ENCODE peak calls at places on chromosome 5, in eight cellular contexts. J, D, R, Q, V, F, C and N are unnamed samples.
A peak's percentile ranks its signal among the peaks of the same experiment; 100 is the strongest.

GRCh38 chr5:131679911-131680310 is 44.9 kb upstream of the RAPGEF6 start:
- DNase-seq in R (no peak), J (no peak), C (no peak), F (peak; percentile 77), D (no peak), V (no peak), Q (no peak), N (peak; percentile 48)

GRCh38 chr5:137888875-137889759 is at the start of gene PKD2L2:
- DNase-seq in F (peak; percentile 95), C (no peak), V (no peak), Q (peak; percentile 80), J (peak; percentile 26), R (peak; percentile 87), D (peak; percentile 69), N (no peak)

GRCh38 chr5:73299017-73299630 is 126.1 kb downstream of the TMEM174 start:
- DNase-seq in R (peak; percentile 30), D (no peak), F (no peak), V (no peak), J (no peak), C (peak; percentile 65), Q (no peak), N (no peak)

GRCh38 chr5:23740029-23740428 is 232.6 kb downstream of the PRDM9 start:
- DNase-seq in C (no peak), F (no peak), J (no peak), R (no peak), D (no peak), Q (no peak), V (no peak), N (peak; percentile 9)

GRCh38 chr5:124173386-124173785 is 573.1 kb downstream of the ZNF608 start:
- DNase-seq in Q (no peak), F (no peak), V (no peak), J (no peak), D (no peak), C (no peak), R (no peak), N (no peak)

GRCh38 chr5:111107371-111107770 is 15.2 kb downstream of the WDR36 start:
- DNase-seq in F (peak; percentile 63), R (no peak), J (no peak), Q (no peak), D (no peak), C (no peak), V (no peak), N (no peak)

GRCh38 chr5:150590979-150591411 is 49.5 kb upstream of the SYNPO start:
- DNase-seq in V (no peak), C (peak; percentile 35), R (no peak), D (peak; percentile 49), J (peak; percentile 9), F (no peak), Q (no peak), N (no peak)

GRCh38 chr5:82278711-82279370 is 687 bp upstream of the RPS23 start:
- DNase-seq in V (no peak), C (no peak), D (no peak), Q (no peak), F (no peak), J (no peak), R (no peak), N (no peak)

GRCh38 chr5:27015758-27016157 is 22.6 kb downstream of the CDH9 start:
- DNase-seq in F (no peak), C (no peak), D (no peak), J (no peak), R (no peak), V (no peak), Q (no peak), N (no peak)

GRCh38 chr5:113817683-113818082 is 304.2 kb downstream of the YTHDC2 start:
- DNase-seq in D (no peak), V (no peak), F (no peak), C (no peak), R (no peak), J (no peak), Q (no peak), N (no peak)

GRCh38 chr5:10460252-10460906 is 18.7 kb downstream of the ROPN1L start:
- DNase-seq in C (no peak), V (no peak), D (peak; percentile 41), Q (peak; percentile 70), R (no peak), J (no peak), F (no peak), N (peak; percentile 72)

GRCh38 chr5:10456583-10457562 is 15.2 kb downstream of the ROPN1L start:
- DNase-seq in J (no peak), R (no peak), V (no peak), Q (no peak), F (peak; percentile 34), D (no peak), C (no peak), N (peak; percentile 47)

GRCh38 chr5:10455273-10455670 is 13.6 kb downstream of the ROPN1L start:
- DNase-seq in C (peak; percentile 56), V (no peak), F (no peak), D (no peak), Q (no peak), J (no peak), R (no peak), N (no peak)

GRCh38 chr5:10459080-10460055 is 17.7 kb downstream of the ROPN1L start:
- DNase-seq in Q (no peak), V (no peak), C (no peak), J (no peak), R (no peak), F (no peak), D (no peak), N (no peak)

DNA sequence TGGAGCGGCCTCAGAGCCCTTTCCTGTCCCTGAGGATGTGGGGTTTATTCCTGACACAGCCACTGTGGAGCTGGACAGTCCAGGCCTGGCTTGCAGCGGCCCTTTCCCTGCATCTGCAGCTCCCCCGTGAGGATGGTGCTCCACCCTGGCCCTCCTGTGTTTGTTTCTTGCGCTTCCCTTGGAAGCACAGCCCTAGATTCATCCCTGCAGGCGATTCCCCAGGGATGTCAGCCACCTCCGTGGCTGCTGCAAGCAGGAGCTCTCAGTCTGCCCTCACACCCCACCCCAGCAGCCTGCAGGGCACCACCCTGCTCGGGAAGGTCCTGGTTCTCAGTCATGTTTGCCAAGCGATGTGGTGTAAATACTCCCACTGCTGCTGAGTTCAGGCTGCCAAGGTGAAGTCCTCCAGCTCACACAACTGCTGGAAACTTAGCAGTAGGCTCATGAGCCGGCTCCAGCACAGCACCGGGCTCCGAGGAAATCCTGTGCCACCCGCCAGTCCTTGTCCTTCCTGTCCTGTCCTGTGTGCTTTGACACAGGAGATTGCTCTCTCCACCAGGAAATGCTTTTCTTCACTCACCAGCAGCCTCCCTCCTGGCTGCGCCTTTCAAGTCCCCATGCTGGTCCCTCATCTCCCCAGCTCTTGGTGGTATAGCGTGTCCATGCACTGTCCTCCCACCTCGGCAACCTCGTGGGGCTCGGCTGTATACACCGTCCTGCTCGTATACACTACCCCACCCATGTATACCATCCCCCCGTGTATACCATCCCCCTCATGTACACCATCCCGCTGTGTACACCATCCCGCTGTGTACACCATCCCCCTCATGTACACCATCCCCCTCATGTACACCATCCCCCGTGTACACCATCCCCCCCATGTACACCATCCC is 16.2 kb downstream of the ROPN1L start:
- DNase-seq in V (no peak), D (peak; percentile 51), J (no peak), F (no peak), Q (peak; percentile 56), R (no peak), C (peak; percentile 27), N (no peak)
- TF ChIP-seq CTCF in V (no peak), D (no peak), J (no peak), F (peak; percentile 25), Q (no peak), R (no peak), C (no peak), N (no peak)

DNA sequence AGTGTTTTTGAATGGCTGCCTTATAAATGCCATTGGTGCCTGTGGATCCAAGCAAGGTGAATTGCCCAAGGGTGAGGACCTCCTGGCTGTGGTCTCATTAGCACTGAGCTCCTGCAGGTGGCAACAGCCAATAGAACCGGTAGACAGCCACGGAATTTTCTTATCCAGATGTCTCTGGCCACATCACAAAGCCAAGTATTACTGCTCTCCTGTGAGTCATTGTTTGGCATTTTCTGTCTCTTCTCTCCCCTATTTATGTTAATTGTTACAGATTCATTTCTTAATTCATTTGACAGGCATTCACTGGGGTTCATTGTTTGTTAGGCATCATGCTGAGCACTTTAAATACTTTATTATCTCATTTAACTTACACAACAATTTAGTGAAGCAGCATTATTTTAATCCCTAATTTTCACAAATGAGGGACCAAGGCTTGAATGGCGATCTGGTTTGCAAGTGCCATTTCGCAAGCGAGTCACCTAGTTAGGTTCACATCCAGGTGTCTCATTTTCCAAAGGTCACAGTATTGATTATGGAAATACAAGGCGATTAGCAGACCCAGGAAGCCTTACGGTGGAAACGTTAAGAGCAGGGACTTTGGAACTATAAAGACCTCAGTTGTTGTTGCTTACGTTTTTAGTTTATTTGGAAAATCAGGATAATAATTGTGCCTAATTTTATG is 58.2 kb upstream of the DPYSL3 start:
- DNase-seq in V (no peak), R (no peak), D (no peak), J (no peak), F (peak; percentile 78), Q (no peak), C (no peak), N (peak; percentile 65)
- TF ChIP-seq CTCF in V (no peak), R (no peak), D (no peak), J (no peak), F (no peak), Q (no peak), C (no peak), N (no peak)

GRCh38 chr5:108748010-108748353 is 285 bp downstream of the FER start:
- DNase-seq in J (no peak), D (no peak), C (no peak), R (no peak), Q (no peak), V (no peak), F (no peak), N (no peak)

GRCh38 chr5:108753331-108753730 is 5.6 kb downstream of the FER start:
- DNase-seq in V (no peak), D (no peak), Q (no peak), F (peak; percentile 73), J (no peak), R (no peak), C (no peak), N (peak; percentile 53)

GRCh38 chr5:108747111-108748009 is at the start of gene FER:
- DNase-seq in F (peak; percentile 83), R (peak; percentile 60), J (no peak), V (no peak), Q (no peak), C (no peak), D (peak; percentile 56), N (peak; percentile 88)

GRCh38 chr5:108749130-108749861 is 1.6 kb downstream of the FER start:
- DNase-seq in C (peak; percentile 86), R (peak; percentile 70), Q (no peak), V (peak; percentile 59), J (no peak), D (peak; percentile 80), F (peak; percentile 24), N (peak; percentile 56)

GRCh38 chr5:108748354-108749129 is 845 bp downstream of the FER start:
- DNase-seq in J (peak; percentile 99), R (peak; percentile 95), Q (peak; percentile 99), F (peak; percentile 99), V (peak; percentile 96), D (peak; percentile 99), C (peak; percentile 96), N (peak; percentile 98)
- TF ChIP-seq CTCF in J (peak; percentile 27), R (peak; percentile 16), Q (no peak), F (peak; percentile 21), V (peak; percentile 24), D (peak; percentile 10), C (no peak), N (no peak)

DNA sequence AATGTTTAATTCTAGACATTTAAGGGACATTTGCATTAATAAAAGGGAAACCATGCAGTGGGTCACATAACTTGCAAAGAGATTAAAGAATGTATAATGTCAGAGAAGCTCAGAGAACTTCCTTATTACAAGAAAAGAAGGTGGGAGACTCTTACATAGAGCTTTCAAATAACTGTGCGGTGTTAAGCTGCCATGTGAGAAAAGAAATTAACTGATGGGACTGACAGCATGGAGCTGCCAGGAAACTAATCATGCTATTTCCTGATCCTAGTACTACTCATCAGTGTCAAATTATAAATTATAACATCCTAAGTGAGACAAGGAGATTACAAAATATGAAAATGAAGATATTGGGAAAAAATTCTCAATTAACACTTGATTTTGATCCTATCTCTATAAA is 609.4 kb upstream of the NUDT12 start:
- DNase-seq in C (no peak), Q (no peak), V (no peak), F (no peak), R (no peak), J (no peak), D (no peak), N (no peak)
- TF ChIP-seq CTCF in C (no peak), Q (no peak), V (no peak), F (no peak), R (no peak), J (no peak), D (no peak), N (no peak)